ENCODE peak calls at places on chromosome 19, in five cellular contexts. One of them, this sample, is unnamed. For H3K4me1 and H3K36me3, the result is how much of the 10 kb centered on the place peaks cover.

GRCh38 chr19:46493236-46494114 is 2.2 kb downstream of the PNMA8B start:
- DNase-seq in right atrium auricular region: no peak
- DNase-seq in OCI-LY7: peak
- DNase-seq in neural progenitor cell: peak
- DNase-seq in GM23248: peak
- DNase-seq in this sample: no peak

GRCh38 chr19:53782698-53783097 is 41.4 kb downstream of the NLRP12 start:
- DNase-seq in right atrium auricular region: no peak
- DNase-seq in OCI-LY7: no peak
- DNase-seq in neural progenitor cell: no peak
- DNase-seq in GM23248: no peak
- DNase-seq in this sample: no peak

GRCh38 chr19:54461201-54462071 is 2.1 kb downstream of the LENG9 start:
- DNase-seq in right atrium auricular region: no peak
- DNase-seq in OCI-LY7: no peak
- DNase-seq in neural progenitor cell: no peak
- DNase-seq in GM23248: no peak
- DNase-seq in this sample: no peak

GRCh38 chr19:6738726-6739389 is 622 bp upstream of the TRIP10 start:
- DNase-seq in right atrium auricular region: peak
- DNase-seq in OCI-LY7: peak
- DNase-seq in neural progenitor cell: peak
- DNase-seq in GM23248: peak
- DNase-seq in this sample: no peak

GRCh38 chr19:51098366-51099069 is 9.7 kb downstream of the CTU1 start:
- DNase-seq in right atrium auricular region: peak
- DNase-seq in OCI-LY7: no peak
- DNase-seq in neural progenitor cell: peak
- DNase-seq in GM23248: no peak
- DNase-seq in this sample: peak

GRCh38 chr19:15223649-15224371 is 8.4 kb downstream of the EPHX3 start:
- DNase-seq in right atrium auricular region: peak
- DNase-seq in OCI-LY7: no peak
- DNase-seq in neural progenitor cell: peak
- DNase-seq in GM23248: peak
- DNase-seq in this sample: no peak

GRCh38 chr19:39768334-39768733 is 10.3 kb upstream of the LEUTX start:
- DNase-seq in right atrium auricular region: no peak
- DNase-seq in OCI-LY7: no peak
- DNase-seq in neural progenitor cell: no peak
- DNase-seq in GM23248: no peak
- DNase-seq in this sample: no peak

GRCh38 chr19:20423381-20424207 is 142.0 kb downstream of the ZNF737 start:
- DNase-seq in right atrium auricular region: peak
- DNase-seq in OCI-LY7: peak
- DNase-seq in neural progenitor cell: peak
- DNase-seq in GM23248: peak
- DNase-seq in this sample: no peak

GRCh38 chr19:32581704-32582164 is 744 bp downstream of the PDCD5 start:
- DNase-seq in right atrium auricular region: no peak
- DNase-seq in OCI-LY7: peak
- DNase-seq in neural progenitor cell: peak
- DNase-seq in GM23248: peak
- DNase-seq in this sample: no peak

GRCh38 chr19:10006335-10006708 is 4.0 kb downstream of the COL5A3 start:
- DNase-seq in right atrium auricular region: peak
- DNase-seq in OCI-LY7: no peak
- DNase-seq in neural progenitor cell: no peak
- DNase-seq in GM23248: peak
- DNase-seq in this sample: no peak

GRCh38 chr19:40982594-40983101 is 8.4 kb upstream of the CYP2B6 start:
- DNase-seq in right atrium auricular region: no peak
- DNase-seq in OCI-LY7: no peak
- DNase-seq in neural progenitor cell: no peak
- DNase-seq in GM23248: peak
- DNase-seq in this sample: no peak

GRCh38 chr19:11685676-11686650 is 52.8 kb downstream of the ZNF823 start:
- DNase-seq in right atrium auricular region: no peak
- DNase-seq in OCI-LY7: no peak
- DNase-seq in neural progenitor cell: no peak
- DNase-seq in GM23248: no peak
- DNase-seq in this sample: peak

GRCh38 chr19:15790096-15790495 is 2.6 kb downstream of the OR10H5 start:
- DNase-seq in right atrium auricular region: no peak
- DNase-seq in OCI-LY7: no peak
- DNase-seq in neural progenitor cell: no peak
- DNase-seq in GM23248: no peak
- DNase-seq in this sample: no peak

GRCh38 chr19:35251456-35251855 is 2.7 kb downstream of the LSR start:
- DNase-seq in right atrium auricular region: peak
- DNase-seq in OCI-LY7: no peak
- DNase-seq in neural progenitor cell: no peak
- DNase-seq in GM23248: no peak
- DNase-seq in this sample: no peak

GRCh38 chr19:42206871-42207755 is 10.4 kb downstream of the DEDD2 start:
- DNase-seq in right atrium auricular region: no peak
- DNase-seq in OCI-LY7: no peak
- DNase-seq in neural progenitor cell: no peak
- DNase-seq in GM23248: peak
- DNase-seq in this sample: no peak

GRCh38 chr19:16628984-16629691 is 1.1 kb upstream of the MED26 start:
- DNase-seq in right atrium auricular region: no peak
- DNase-seq in OCI-LY7: peak
- DNase-seq in neural progenitor cell: no peak
- DNase-seq in GM23248: peak
- DNase-seq in this sample: no peak

GRCh38 chr19:38262585-38263268 is 1.6 kb upstream of the SPINT2 start:
- DNase-seq in right atrium auricular region: no peak
- DNase-seq in OCI-LY7: no peak
- DNase-seq in neural progenitor cell: no peak
- DNase-seq in GM23248: no peak
- DNase-seq in this sample: no peak

GRCh38 chr19:34120846-34121639 is 51.3 kb upstream of the LSM14A start:
- DNase-seq in right atrium auricular region: no peak
- DNase-seq in OCI-LY7: peak
- DNase-seq in neural progenitor cell: peak
- DNase-seq in GM23248: peak
- DNase-seq in this sample: peak

GRCh38 chr19:42074513-42075363 is 1.2 kb upstream of the ZNF574 start:
- DNase-seq in right atrium auricular region: peak
- DNase-seq in OCI-LY7: peak
- DNase-seq in neural progenitor cell: no peak
- DNase-seq in GM23248: peak
- DNase-seq in this sample: peak

GRCh38 chr19:5706876-5707573 is 12.9 kb downstream of the LONP1 start:
- DNase-seq in right atrium auricular region: no peak
- DNase-seq in OCI-LY7: no peak
- DNase-seq in neural progenitor cell: no peak
- DNase-seq in GM23248: no peak
- DNase-seq in this sample: no peak

GRCh38 chr19:31693131-31693700 is 344.0 kb upstream of the TSHZ3 start:
- DNase-seq in right atrium auricular region: peak
- DNase-seq in OCI-LY7: no peak
- DNase-seq in neural progenitor cell: no peak
- DNase-seq in GM23248: no peak
- DNase-seq in this sample: no peak

GRCh38 chr19:5042556-5042955 is 73.6 kb downstream of the KDM4B start:
- DNase-seq in right atrium auricular region: no peak
- DNase-seq in OCI-LY7: no peak
- DNase-seq in neural progenitor cell: peak
- DNase-seq in GM23248: no peak
- DNase-seq in this sample: peak

GRCh38 chr19:31698352-31698751 is 349.1 kb upstream of the TSHZ3 start:
- DNase-seq in right atrium auricular region: no peak
- DNase-seq in OCI-LY7: no peak
- DNase-seq in neural progenitor cell: peak
- DNase-seq in GM23248: no peak
- DNase-seq in this sample: no peak

GRCh38 chr19:39996218-39996810 is 546 bp upstream of the ZNF546 start:
- DNase-seq in right atrium auricular region: no peak
- DNase-seq in OCI-LY7: peak
- DNase-seq in neural progenitor cell: no peak
- DNase-seq in GM23248: peak
- DNase-seq in this sample: no peak

GRCh38 chr19:8566855-8567254 is 10.4 kb downstream of the MYO1F start:
- DNase-seq in right atrium auricular region: no peak
- DNase-seq in OCI-LY7: no peak
- DNase-seq in neural progenitor cell: no peak
- DNase-seq in GM23248: peak
- DNase-seq in this sample: no peak

GRCh38 chr19:15640294-15640903 is at the start of gene CYP4F3:
- DNase-seq in right atrium auricular region: no peak
- DNase-seq in OCI-LY7: no peak
- DNase-seq in neural progenitor cell: no peak
- DNase-seq in GM23248: peak
- DNase-seq in this sample: no peak

GRCh38 chr19:10122066-10122465 is 2.4 kb upstream of the EIF3G start:
- DNase-seq in right atrium auricular region: no peak
- DNase-seq in OCI-LY7: no peak
- DNase-seq in neural progenitor cell: no peak
- DNase-seq in GM23248: peak
- DNase-seq in this sample: no peak

GRCh38 chr19:54168174-54168917 is 4.6 kb downstream of the TMC4 start:
- DNase-seq in right atrium auricular region: peak
- DNase-seq in OCI-LY7: peak
- DNase-seq in neural progenitor cell: peak
- DNase-seq in GM23248: peak
- DNase-seq in this sample: peak

GRCh38 chr19:47508721-47509120 is 6.1 kb downstream of the NAPA start:
- DNase-seq in right atrium auricular region: no peak
- DNase-seq in OCI-LY7: no peak
- DNase-seq in neural progenitor cell: no peak
- DNase-seq in GM23248: no peak
- DNase-seq in this sample: no peak
- H3K4me1 ChIP-seq in right atrium auricular region: under half
- H3K4me1 ChIP-seq in OCI-LY7: under half
- H3K4me1 ChIP-seq in neural progenitor cell: under half
- H3K4me1 ChIP-seq in GM23248: under half
- H3K4me1 ChIP-seq in this sample: under half

DNA sequence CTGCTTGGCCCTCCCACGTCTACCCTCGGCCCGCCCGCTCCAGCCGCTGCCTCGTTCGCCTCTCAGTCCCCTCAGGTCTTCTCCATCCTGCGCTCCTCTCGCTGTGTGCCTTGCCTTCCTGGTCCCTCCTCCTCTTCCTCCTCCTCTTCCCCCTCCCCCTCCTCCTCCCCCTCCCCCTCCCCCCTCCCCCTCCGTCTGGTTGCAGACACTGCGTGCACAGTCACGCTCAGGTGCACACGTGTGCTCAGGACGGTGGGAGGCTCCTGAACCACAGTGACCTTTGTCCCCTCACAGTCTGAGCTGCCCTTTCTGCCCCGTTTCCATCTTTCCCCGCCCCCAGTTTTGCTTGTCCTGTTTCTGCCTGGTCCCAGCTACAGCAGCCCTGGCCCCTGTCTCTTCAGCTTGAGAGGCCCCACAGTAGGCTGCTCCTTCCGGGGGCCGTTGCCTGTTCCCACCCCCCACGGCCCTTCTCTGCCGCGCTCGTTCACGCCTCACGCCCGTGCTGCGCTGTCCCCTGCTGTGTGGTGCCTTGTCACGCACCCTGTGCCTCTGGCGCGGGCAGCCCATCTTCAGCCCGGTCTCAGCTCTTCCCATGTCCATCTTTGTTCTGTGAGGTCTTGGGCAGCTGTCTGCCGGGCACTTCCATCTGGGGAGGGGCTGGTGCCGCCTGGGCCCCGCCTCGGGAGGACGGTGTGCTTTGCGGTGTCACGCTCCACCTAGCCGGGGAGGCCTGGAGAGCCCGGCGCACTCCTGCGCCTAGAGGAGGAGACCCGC is 13.8 kb upstream of the RPS15 start:
- DNase-seq in right atrium auricular region: no peak
- DNase-seq in OCI-LY7: no peak
- DNase-seq in neural progenitor cell: no peak
- DNase-seq in GM23248: no peak
- DNase-seq in this sample: no peak
- H3K36me3 ChIP-seq in right atrium auricular region: half or more
- H3K36me3 ChIP-seq in OCI-LY7: half or more
- H3K36me3 ChIP-seq in neural progenitor cell: under half
- H3K36me3 ChIP-seq in GM23248: under half
- H3K36me3 ChIP-seq in this sample: half or more

DNA sequence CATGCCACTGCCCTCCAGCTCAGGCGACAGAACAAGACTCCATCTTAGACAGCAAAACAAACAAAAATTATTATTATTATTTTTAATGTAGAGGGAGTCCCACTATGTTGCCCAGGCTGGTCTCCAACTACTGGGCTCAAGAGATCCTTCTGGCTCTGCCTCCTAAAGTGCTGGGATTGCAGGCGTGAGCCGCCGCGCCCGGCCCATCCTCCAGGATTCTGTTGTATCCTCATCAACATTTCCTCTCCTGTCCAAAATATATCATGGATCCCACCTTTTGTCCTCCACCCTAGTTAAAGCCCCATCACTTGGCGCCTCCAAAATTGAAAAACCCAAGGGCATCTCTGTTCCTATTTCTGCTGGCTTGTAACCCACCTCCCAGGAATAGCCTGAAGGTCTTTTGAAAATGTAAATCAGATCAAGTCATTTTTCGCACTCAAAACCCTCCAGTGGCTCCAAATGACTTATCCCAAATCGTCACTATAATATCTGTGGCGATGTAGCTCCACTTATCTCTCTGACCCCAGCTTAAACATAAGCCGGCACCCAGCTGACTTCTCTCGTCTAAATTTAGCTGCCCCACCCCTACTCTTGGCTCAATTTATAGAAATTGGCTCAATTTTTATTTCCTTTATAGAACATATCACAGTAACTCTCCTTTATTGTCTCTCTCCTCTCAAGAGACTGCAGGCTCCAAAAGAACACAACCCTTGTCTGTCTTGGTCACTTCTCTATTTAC is 1.1 kb downstream of the ZNF784 start:
- DNase-seq in right atrium auricular region: no peak
- DNase-seq in OCI-LY7: no peak
- DNase-seq in neural progenitor cell: no peak
- DNase-seq in GM23248: no peak
- DNase-seq in this sample: no peak
- H3K4me3 ChIP-seq in right atrium auricular region: peak
- H3K4me3 ChIP-seq in OCI-LY7: peak
- H3K4me3 ChIP-seq in neural progenitor cell: peak
- H3K4me3 ChIP-seq in GM23248: peak
- H3K4me3 ChIP-seq in this sample: no peak

GRCh38 chr19:49451430-49452181 is at the start of gene PIH1D1:
- DNase-seq in right atrium auricular region: peak
- DNase-seq in OCI-LY7: peak
- DNase-seq in neural progenitor cell: peak
- DNase-seq in GM23248: peak
- DNase-seq in this sample: peak
- H3K4me1 ChIP-seq in right atrium auricular region: under half
- H3K4me1 ChIP-seq in OCI-LY7: under half
- H3K4me1 ChIP-seq in neural progenitor cell: under half
- H3K4me1 ChIP-seq in GM23248: under half
- H3K4me1 ChIP-seq in this sample: under half